ENCODE peak calls at places on chromosomes 16 and 17, in seven cellular contexts. D is sigmoid colon, U is HCT116, M is left lung, J is A549, H is OCI-LY7, E is left ventricle myocardium inferior. Z is an unnamed sample. For H3K4me1, the result is how much of the 10 kb centered on the place peaks cover.

GRCh38 chr17:66348605-66349165 is 46.3 kb downstream of the PRKCA start:
- DNase-seq in D (peak), U (peak), M (peak), J (peak), H (no peak), E (no peak), Z (peak)

GRCh38 chr16:75620326-75621169 is 2.5 kb downstream of the ADAT1 start:
- DNase-seq in D (no peak), U (no peak), M (no peak), J (no peak), H (no peak), E (no peak), Z (no peak)

GRCh38 chr16:49354101-49354500 is 19.5 kb upstream of the C16orf78 start:
- DNase-seq in D (no peak), U (no peak), M (no peak), J (no peak), H (no peak), E (no peak), Z (no peak)

GRCh38 chr17:45098869-45099616 is 33.3 kb downstream of the PLCD3 start:
- DNase-seq in D (peak), U (peak), M (peak), J (peak), H (peak), E (peak), Z (peak)

GRCh38 chr17:14304876-14305636 is 4.2 kb downstream of the HS3ST3B1 start:
- DNase-seq in D (no peak), U (no peak), M (no peak), J (no peak), H (no peak), E (no peak), Z (no peak)

GRCh38 chr16:29995330-29995910 is at the start of gene HIRIP3:
- DNase-seq in D (peak), U (peak), M (peak), J (peak), H (peak), E (peak), Z (peak)

GRCh38 chr17:20226814-20227482 is 217.8 kb downstream of the SPECC1 start:
- DNase-seq in D (peak), U (peak), M (peak), J (peak), H (peak), E (peak), Z (peak)

GRCh38 chr16:87000007-87000406 is 317.2 kb downstream of the C16orf95 start:
- DNase-seq in D (peak), U (no peak), M (no peak), J (no peak), H (no peak), E (no peak), Z (no peak)

GRCh38 chr17:3770471-3770870 is 30.5 kb downstream of the ITGAE start:
- DNase-seq in D (no peak), U (no peak), M (no peak), J (no peak), H (peak), E (no peak), Z (no peak)

GRCh38 chr16:86761117-86761971 is 183.0 kb downstream of the FOXL1 start:
- DNase-seq in D (no peak), U (peak), M (no peak), J (peak), H (peak), E (peak), Z (peak)

GRCh38 chr17:694239-694638 is 20.4 kb downstream of the VPS53 start:
- DNase-seq in D (no peak), U (no peak), M (no peak), J (peak), H (no peak), E (no peak), Z (no peak)

GRCh38 chr17:75832652-75833400 is 11.4 kb downstream of the UNC13D start:
- DNase-seq in D (no peak), U (no peak), M (no peak), J (no peak), H (peak), E (no peak), Z (no peak)

GRCh38 chr17:29740017-29740416 is 117.3 kb upstream of the CORO6 start:
- DNase-seq in D (no peak), U (no peak), M (no peak), J (no peak), H (no peak), E (no peak), Z (peak)

GRCh38 chr16:54503011-54503410 is 216.4 kb upstream of the IRX3 start:
- DNase-seq in D (no peak), U (no peak), M (no peak), J (no peak), H (no peak), E (peak), Z (no peak)

GRCh38 chr17:27502526-27503324 is 46.5 kb downstream of the KSR1 start:
- DNase-seq in D (no peak), U (no peak), M (no peak), J (no peak), H (no peak), E (peak), Z (peak)

GRCh38 chr17:143785-144281 is 6.5 kb downstream of the SCGB1C2 start:
- DNase-seq in D (peak), U (peak), M (peak), J (peak), H (peak), E (peak), Z (peak)

GRCh38 chr16:73232555-73233422 is 184.9 kb upstream of the ZFHX3 start:
- DNase-seq in D (peak), U (peak), M (no peak), J (peak), H (no peak), E (peak), Z (peak)

GRCh38 chr17:32483451-32484019 is 3.3 kb upstream of the CDK5R1 start:
- DNase-seq in D (peak), U (no peak), M (no peak), J (peak), H (peak), E (peak), Z (no peak)

GRCh38 chr16:51538707-51539604 is 387.9 kb upstream of the SALL1 start:
- DNase-seq in D (no peak), U (no peak), M (no peak), J (peak), H (no peak), E (no peak), Z (no peak)

GRCh38 chr16:23521037-23521743 is 10.9 kb upstream of the GGA2 start:
- DNase-seq in D (no peak), U (no peak), M (no peak), J (no peak), H (no peak), E (no peak), Z (no peak)

GRCh38 chr16:89191033-89191900 is 9.1 kb downstream of the SLC22A31 start:
- DNase-seq in D (no peak), U (no peak), M (peak), J (no peak), H (no peak), E (no peak), Z (no peak)

GRCh38 chr17:27268394-27269085 is 25.4 kb upstream of the WSB1 start:
- DNase-seq in D (no peak), U (no peak), M (no peak), J (no peak), H (no peak), E (no peak), Z (no peak)

GRCh38 chr17:2438823-2439222 is 38.0 kb upstream of the MNT start:
- DNase-seq in D (no peak), U (no peak), M (no peak), J (no peak), H (no peak), E (no peak), Z (no peak)

GRCh38 chr16:30997000-30997886 is 12.2 kb downstream of the HSD3B7 start:
- DNase-seq in D (peak), U (peak), M (peak), J (peak), H (peak), E (peak), Z (peak)

GRCh38 chr16:48814994-48815393 is 205.0 kb upstream of the N4BP1 start:
- DNase-seq in D (no peak), U (no peak), M (no peak), J (no peak), H (no peak), E (no peak), Z (no peak)

GRCh38 chr17:18356624-18357023 is 6.7 kb downstream of the SHMT1 start:
- DNase-seq in D (peak), U (no peak), M (peak), J (no peak), H (no peak), E (peak), Z (no peak)

GRCh38 chr17:58626905-58627304 is 64.9 kb downstream of the TEX14 start:
- DNase-seq in D (no peak), U (no peak), M (no peak), J (no peak), H (no peak), E (no peak), Z (no peak)

GRCh38 chr17:48590603-48591161 is 641 bp upstream of the HOXB3 start:
- DNase-seq in D (no peak), U (no peak), M (no peak), J (no peak), H (no peak), E (no peak), Z (no peak)

GRCh38 chr16:86498661-86499493 is 11.4 kb upstream of the FOXF1 start:
- DNase-seq in D (peak), U (no peak), M (no peak), J (no peak), H (no peak), E (no peak), Z (no peak)

GRCh38 chr17:76657505-76658386 is 14.2 kb upstream of the ST6GALNAC1 start:
- DNase-seq in D (peak), U (no peak), M (no peak), J (no peak), H (no peak), E (no peak), Z (no peak)

GRCh38 chr17:83191388-83192160 is 112.2 kb downstream of the METRNL start:
- DNase-seq in D (peak), U (no peak), M (peak), J (no peak), H (no peak), E (no peak), Z (peak)

GRCh38 chr17:83193336-83194188 is 114.2 kb downstream of the METRNL start:
- DNase-seq in D (peak), U (no peak), M (peak), J (no peak), H (peak), E (peak), Z (no peak)

GRCh38 chr17:83194189-83194565 is 114.8 kb downstream of the METRNL start:
- DNase-seq in D (peak), U (no peak), M (peak), J (no peak), H (no peak), E (no peak), Z (peak)

GRCh38 chr17:83190601-83191387 is 111.4 kb downstream of the METRNL start:
- DNase-seq in D (peak), U (no peak), M (peak), J (no peak), H (no peak), E (no peak), Z (no peak)

GRCh38 chr17:83192161-83192788 is 112.9 kb downstream of the METRNL start:
- DNase-seq in D (peak), U (no peak), M (peak), J (no peak), H (no peak), E (peak), Z (peak)
- TF ChIP-seq CTCF in D (no peak), U (no peak), M (no peak), J (no peak), H (no peak), E (no peak), Z (no peak)

DNA sequence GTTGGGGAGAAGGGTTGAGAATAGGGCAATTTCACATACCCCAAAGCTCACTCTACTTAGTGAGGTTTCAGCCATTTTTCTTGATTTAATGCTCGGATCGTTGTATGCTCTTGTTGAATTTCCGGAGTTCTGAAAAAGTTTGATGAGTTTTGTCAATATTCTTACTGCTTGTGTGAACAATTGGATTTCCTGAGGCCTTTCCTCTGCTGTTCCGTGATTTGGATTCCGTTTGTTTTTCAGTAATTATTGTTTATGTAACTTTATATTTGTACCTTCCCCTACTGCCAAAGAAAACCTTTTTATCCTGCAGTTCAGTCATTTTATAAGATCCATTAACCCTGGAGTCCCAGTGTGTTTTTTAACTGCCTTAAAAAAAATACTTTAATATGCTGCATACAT is 62.9 kb downstream of the PHKB start:
- DNase-seq in D (no peak), U (no peak), M (no peak), J (no peak), H (no peak), E (no peak), Z (no peak)
- H3K4me3 ChIP-seq in D (no peak), U (no peak), M (no peak), J (no peak), H (no peak), E (no peak), Z (no peak)

GRCh38 chr16:56852401-56852730 is 12.6 kb upstream of the SLC12A3 start:
- DNase-seq in D (no peak), U (no peak), M (no peak), J (no peak), H (peak), E (no peak), Z (no peak)

GRCh38 chr16:56848955-56849689 is 15.9 kb upstream of the SLC12A3 start:
- DNase-seq in D (no peak), U (no peak), M (no peak), J (no peak), H (peak), E (no peak), Z (peak)

GRCh38 chr16:56851671-56852400 is 13.2 kb upstream of the SLC12A3 start:
- DNase-seq in D (peak), U (no peak), M (peak), J (no peak), H (peak), E (no peak), Z (no peak)

GRCh38 chr16:56848056-56848936 is 16.7 kb upstream of the SLC12A3 start:
- DNase-seq in D (no peak), U (no peak), M (no peak), J (no peak), H (no peak), E (no peak), Z (peak)

DNA sequence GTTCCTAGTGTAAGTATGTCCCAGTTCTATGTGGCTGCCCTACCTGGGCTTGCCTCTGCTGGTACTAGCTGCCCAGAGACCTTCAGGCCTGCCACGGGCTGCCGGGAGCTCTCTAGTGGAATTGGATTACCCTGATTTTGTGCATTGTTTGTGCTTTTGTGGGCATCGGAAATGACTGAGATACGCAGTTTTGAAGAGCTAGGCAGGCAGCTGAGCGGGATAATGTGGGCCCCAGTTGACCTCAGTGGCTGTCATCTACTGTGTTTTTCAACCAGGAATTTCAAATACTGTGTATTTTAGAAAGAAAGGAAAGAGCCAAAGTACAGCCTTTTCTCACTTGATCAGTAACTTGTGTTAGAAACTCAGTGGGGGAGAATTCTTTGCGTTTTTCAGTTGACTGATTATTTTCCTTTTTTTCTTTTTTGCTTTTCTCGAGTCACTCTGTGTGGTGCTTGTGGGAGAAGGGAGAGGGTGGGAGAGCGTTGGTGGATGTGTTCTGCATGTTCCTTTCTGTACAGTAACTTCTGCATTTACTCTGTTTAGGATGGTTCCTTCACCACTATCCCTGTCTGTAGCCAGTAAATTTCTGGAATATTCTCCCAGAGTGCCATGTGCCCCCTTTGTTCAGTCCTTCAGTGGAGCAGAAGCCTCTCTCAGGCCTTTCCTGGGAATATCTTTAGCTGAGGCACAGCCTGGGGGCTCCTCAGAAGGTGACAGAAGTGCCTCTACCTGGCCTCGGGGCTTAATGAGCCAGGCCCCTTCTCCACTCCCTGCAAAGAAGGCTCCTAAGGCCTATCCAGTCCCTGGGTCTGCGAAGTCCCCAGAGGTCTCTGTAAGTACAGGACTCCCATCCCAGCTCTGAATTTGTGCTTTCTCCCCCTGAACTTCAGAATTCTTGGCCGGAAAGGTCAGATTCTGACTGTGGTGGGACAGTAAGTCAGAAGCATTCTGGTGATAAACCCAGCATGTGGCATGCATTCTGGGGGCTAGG is 15.0 kb upstream of the SLC12A3 start:
- DNase-seq in D (no peak), U (no peak), M (no peak), J (no peak), H (no peak), E (no peak), Z (no peak)
- H3K4me1 ChIP-seq in D (under half), U (under half), M (under half), J (under half), H (under half), E (under half), Z (under half)

GRCh38 chr17:49841548-49841947 is 6.3 kb downstream of the TAC4 start:
- DNase-seq in D (peak), U (no peak), M (no peak), J (no peak), H (no peak), E (no peak), Z (no peak)
- TF ChIP-seq CTCF in D (no peak), U (no peak), M (no peak), J (no peak), H (peak), E (no peak), Z (peak)

DNA sequence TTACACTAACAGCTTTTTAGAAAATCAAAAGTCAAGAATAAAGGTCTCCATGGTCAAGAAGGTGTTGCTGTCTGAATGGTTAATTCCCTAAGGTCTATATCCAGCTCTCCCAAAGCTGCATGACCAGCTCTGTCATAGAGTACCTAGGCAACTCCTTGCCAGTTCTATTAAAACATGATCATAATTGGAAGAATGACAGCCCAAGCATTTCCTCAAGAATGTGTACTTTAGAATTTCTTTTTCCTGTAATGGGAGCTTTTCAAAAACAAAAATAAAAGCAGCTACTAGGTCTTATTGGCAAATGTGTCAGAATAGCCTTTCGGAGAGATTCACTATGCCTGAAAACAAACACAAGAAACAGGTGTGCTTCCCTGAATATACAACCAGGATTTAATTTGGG is 7.9 kb downstream of the SPOP start:
- DNase-seq in D (no peak), U (no peak), M (no peak), J (no peak), H (no peak), E (no peak), Z (no peak)
- H3K4me3 ChIP-seq in D (peak), U (no peak), M (no peak), J (no peak), H (no peak), E (no peak), Z (no peak)

GRCh38 chr16:57481421-57481820 is 4.9 kb downstream of the DOK4 start:
- DNase-seq in D (no peak), U (no peak), M (no peak), J (no peak), H (no peak), E (no peak), Z (no peak)
- H3K4me1 ChIP-seq in D (under half), U (under half), M (half or more), J (half or more), H (under half), E (half or more), Z (half or more)

GRCh38 chr17:6639014-6639650 is 1.4 kb downstream of the KIAA0753 start:
- DNase-seq in D (no peak), U (no peak), M (no peak), J (no peak), H (no peak), E (no peak), Z (no peak)

GRCh38 chr17:6642592-6642991 is 1.7 kb downstream of the TXNDC17 start:
- DNase-seq in D (no peak), U (no peak), M (no peak), J (no peak), H (no peak), E (no peak), Z (no peak)

GRCh38 chr17:6641374-6641818 is 536 bp downstream of the TXNDC17 start:
- DNase-seq in D (no peak), U (no peak), M (no peak), J (no peak), H (peak), E (no peak), Z (no peak)

GRCh38 chr17:6639651-6640535 is 618 bp downstream of the KIAA0753 start:
- DNase-seq in D (peak), U (no peak), M (no peak), J (no peak), H (peak), E (no peak), Z (peak)

DNA sequence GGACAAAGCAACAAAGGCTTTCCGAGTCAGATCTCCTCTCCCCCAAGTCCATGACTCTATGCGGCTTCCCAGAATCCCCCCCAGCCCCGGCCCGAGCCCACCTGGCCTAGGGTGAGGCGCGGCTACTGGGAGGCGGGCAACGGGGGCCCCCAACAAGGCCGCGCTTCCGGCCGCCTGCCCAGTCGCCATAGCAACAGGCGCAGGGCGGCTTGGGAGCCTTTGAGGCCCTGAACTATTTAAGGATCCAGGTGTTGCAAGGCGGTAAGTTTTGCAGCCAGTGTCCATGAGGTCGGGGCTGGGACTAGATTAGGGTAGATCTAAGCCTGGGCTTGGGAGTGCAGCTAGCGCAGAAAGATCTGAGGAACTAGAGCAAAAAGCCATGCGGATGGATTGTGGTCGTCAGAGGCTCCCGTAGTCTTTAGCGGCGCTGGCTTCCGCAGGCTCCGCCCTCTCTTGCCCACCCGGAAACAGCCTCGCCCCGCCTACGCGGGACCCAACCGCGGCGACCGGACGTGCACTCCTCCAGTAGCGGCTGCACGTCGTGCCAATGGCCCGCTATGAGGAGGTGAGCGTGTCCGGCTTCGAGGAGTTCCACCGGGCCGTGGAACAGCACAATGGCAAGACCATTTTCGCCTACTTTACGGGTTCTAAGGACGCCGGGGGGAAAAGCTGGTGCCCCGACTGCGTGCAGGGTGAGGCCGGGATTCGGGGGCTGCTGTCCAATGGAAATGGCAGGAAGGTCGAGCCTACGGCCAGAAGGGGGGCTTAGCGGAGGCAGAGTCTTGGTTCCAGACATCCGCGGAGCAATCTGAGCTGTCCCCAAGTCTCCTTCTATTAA is at the start of the genes KIAA0753 and TXNDC17:
- DNase-seq in D (peak), U (peak), M (peak), J (peak), H (peak), E (peak), Z (peak)
- TF ChIP-seq CTCF in D (no peak), U (no peak), M (no peak), J (no peak), H (no peak), E (no peak), Z (no peak)

GRCh38 chr16:71254832-71255560 is 24.5 kb upstream of the HYDIN start:
- DNase-seq in D (no peak), U (no peak), M (no peak), J (no peak), H (peak), E (no peak), Z (no peak)
- H3K4me3 ChIP-seq in D (no peak), U (no peak), M (no peak), J (no peak), H (no peak), E (no peak), Z (no peak)

Z was measured in Caco-2.